ENCODE peak calls at places on chromosomes 4 and X, in five cellular contexts. J is heart right ventricle, E is right lobe of liver, A is tibial artery, M is pancreas. B is an unnamed sample.

GRCh38 chrX:97766496-97767095 is 882.9 kb downstream of the RPA4 start:
- DNase-seq in J (no peak), E (no peak), A (no peak), M (no peak), B (no peak)

GRCh38 chr4:113071811-113072210 is 22.4 kb downstream of the ANK2 start:
- DNase-seq in J (no peak), E (no peak), A (no peak), M (no peak), B (no peak)

GRCh38 chr4:67634741-67635140 is 66.2 kb downstream of the UBA6 start:
- DNase-seq in J (no peak), E (no peak), A (no peak), M (no peak), B (no peak)

GRCh38 chr4:45442466-45442865 is 681.4 kb downstream of the GABRG1 start:
- DNase-seq in J (no peak), E (no peak), A (no peak), M (no peak), B (no peak)

GRCh38 chrX:103704863-103705262 is 5.8 kb upstream of the TMEM31 start:
- DNase-seq in J (no peak), E (no peak), A (no peak), M (no peak), B (no peak)

GRCh38 chrX:49876750-49877149 is 2.5 kb upstream of the USP27X start:
- DNase-seq in J (no peak), E (no peak), A (no peak), M (no peak), B (no peak)

GRCh38 chr4:102717448-102718092 is 43.2 kb downstream of the MANBA start:
- DNase-seq in J (no peak), E (peak; percentile 21), A (no peak), M (no peak), B (peak; percentile 51)

GRCh38 chr4:165994706-165995105 is 121.7 kb downstream of the TLL1 start:
- DNase-seq in J (no peak), E (no peak), A (no peak), M (no peak), B (no peak)

GRCh38 chrX:125953769-125954168 is 212.3 kb downstream of the DCAF12L2 start:
- DNase-seq in J (no peak), E (no peak), A (no peak), M (no peak), B (no peak)

GRCh38 chr4:931194-931959 is 739 bp downstream of the GAK start:
- DNase-seq in J (no peak), E (peak; percentile 39), A (peak; percentile 72), M (peak; percentile 38), B (no peak)

GRCh38 chr4:27381806-27382205 is 521.2 kb downstream of the STIM2 start:
- DNase-seq in J (no peak), E (no peak), A (no peak), M (no peak), B (no peak)

GRCh38 chrX:72308566-72309296 is 3.0 kb upstream of the CITED1 start:
- DNase-seq in J (peak; percentile 48), E (peak; percentile 54), A (peak; percentile 64), M (peak; percentile 59), B (peak; percentile 53)

GRCh38 chr4:31455612-31456011 is 735.4 kb downstream of the PCDH7 start:
- DNase-seq in J (no peak), E (no peak), A (no peak), M (no peak), B (no peak)

GRCh38 chr4:31458813-31459212 is 738.6 kb downstream of the PCDH7 start:
- DNase-seq in J (no peak), E (no peak), A (no peak), M (no peak), B (no peak)

DNA sequence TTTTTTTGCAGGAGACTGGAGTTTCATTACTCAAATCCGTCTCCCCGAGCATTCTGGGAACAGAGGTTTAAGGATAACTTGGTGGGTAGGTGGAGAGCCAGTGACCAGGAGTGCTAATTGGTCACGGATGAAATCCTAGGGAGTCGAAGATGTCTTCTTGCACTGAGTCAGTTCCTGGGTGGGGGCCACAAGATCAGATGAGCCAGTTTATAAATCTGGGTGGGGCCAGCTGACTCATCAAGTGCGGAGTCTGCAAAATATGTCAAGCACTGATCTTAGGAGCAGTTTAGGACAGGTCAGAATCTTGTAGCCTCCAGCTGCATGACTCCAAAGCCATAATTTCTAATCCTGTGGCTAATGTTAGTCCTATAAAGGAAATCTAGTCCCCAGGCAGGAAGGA is 741.3 kb downstream of the PCDH7 start:
- DNase-seq in J (no peak), E (no peak), A (no peak), M (no peak), B (no peak)
- H3K27ac ChIP-seq in J (no peak overlapping the region), E (no peak overlapping the region), A (no peak overlapping the region), M (no peak overlapping the region), B (no peak overlapping the region)

DNA sequence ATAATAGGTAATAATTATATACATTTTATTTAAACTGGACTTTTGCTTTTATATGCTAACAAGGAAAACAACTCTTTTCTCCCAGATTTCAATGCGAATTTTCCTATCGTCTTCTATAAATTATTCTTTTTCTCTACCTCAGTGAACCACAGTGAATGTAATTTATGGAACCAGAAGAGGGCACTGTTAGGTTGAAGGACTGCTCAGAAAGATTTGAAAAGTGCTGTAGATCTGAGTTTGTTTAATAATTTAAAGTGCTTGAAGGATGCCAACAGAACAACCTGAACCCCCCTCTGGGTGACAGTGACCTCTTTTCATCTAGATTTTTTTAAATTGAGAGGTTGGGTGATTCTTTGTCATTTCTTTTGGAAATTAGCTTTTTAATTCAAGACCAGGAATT is 54.9 kb downstream of the PHOX2B start:
- DNase-seq in J (no peak), E (no peak), A (no peak), M (no peak), B (no peak)
- TF ChIP-seq CTCF in J (peak; percentile 54), E (peak; percentile 56), A (no peak), M (no peak), B (peak; percentile 30)

GRCh38 chr4:56512166-56512565 is 6.6 kb downstream of the ARL9 start:
- DNase-seq in J (no peak), E (no peak), A (no peak), M (no peak), B (no peak)
- H3K27ac ChIP-seq in J (no peak overlapping the region), E (no peak overlapping the region), A (no peak overlapping the region), M (no peak overlapping the region), B (no peak overlapping the region)

DNA sequence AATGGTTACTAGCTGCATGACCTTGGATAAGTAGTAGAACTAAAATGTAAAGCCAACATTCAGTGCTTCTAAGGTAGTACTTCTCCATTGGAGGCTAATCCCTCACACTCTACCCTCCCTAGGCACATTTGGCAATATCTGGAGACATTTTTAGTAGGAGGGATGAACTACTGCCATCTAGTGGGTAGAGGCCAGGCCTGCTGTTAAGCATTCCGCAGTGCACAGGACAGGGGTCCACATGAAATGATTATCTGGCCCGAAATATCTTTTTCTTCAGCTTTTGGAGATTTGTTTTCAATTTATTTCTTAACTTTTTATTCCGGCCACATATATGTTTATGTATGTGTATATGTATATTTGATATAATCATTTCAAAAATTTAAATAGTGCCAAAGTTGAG is 36.0 kb upstream of the SPANXC start:
- DNase-seq in J (no peak), E (no peak), A (no peak), M (no peak), B (no peak)
- TF ChIP-seq CTCF in J (peak; percentile 41), E (peak; percentile 79), A (peak; percentile 33), M (peak; percentile 38), B (peak; percentile 44)

DNA sequence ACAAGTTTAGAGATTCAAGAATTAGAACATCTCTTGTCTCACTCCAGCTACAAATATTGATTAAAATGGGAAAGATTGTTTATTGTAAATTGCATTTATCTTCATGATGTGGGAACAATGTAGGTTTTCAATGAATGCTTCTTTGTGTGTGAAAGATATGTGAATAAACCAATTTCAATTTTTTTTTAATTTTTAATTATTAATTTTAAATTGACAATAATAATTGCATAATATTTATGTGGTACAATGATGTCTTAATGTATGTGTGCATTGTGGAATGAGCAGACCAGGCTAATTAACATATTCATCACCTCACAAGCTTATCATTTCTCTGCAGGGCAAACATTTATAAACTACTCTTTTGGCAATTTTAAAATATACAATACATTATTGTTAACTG is 281.1 kb downstream of the RAPGEF2 start:
- DNase-seq in J (no peak), E (no peak), A (no peak), M (no peak), B (no peak)
- H3K27ac ChIP-seq in J (no peak overlapping the region), E (no peak overlapping the region), A (no peak overlapping the region), M (no peak overlapping the region), B (no peak overlapping the region)

DNA sequence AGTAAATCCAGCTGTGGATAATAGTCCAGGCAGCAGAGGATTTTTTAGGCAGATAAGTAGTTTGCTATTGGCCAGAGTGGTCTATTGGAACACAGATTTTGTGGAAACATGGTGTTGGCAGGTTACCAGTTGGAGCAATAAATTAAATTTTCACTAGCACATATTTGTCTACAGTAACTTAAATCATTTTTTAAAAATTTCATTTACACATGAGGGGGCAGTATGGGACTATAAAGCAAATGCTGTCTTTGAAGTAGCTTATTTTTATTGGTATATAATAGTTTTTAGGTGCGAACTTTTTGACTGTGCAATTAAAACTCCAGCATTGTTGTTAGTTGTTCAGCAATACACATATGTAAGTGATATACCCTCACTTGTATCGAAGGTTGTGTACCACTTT is 289.8 kb downstream of the ARHGAP10 start:
- DNase-seq in J (no peak), E (no peak), A (no peak), M (no peak), B (no peak)
- TF ChIP-seq CTCF in J (no peak), E (peak; percentile 34), A (no peak), M (no peak), B (no peak)